ENCODE peak calls at places on chromosomes 3 and 15, in five cellular contexts. U is caudate nucleus, T is upper lobe of left lung, F is glomerular endothelial cell, V is endothelial cell. Y is an unnamed sample.

GRCh38 chr3:123522666-123523412 is 62.0 kb downstream of the HACD2 start:
- DNase-seq in U (no peak), T (peak; percentile 25), F (no peak), V (no peak), Y (no peak)

GRCh38 chr3:172125963-172126403 is 86.6 kb downstream of the FNDC3B start:
- DNase-seq in U (no peak), T (no peak), F (no peak), V (no peak), Y (no peak)

GRCh38 chr15:83365370-83365938 is 81.0 kb upstream of the BNC1 start:
- DNase-seq in U (peak; percentile 52), T (peak; percentile 32), F (no peak), V (peak; percentile 54), Y (peak; percentile 65)

GRCh38 chr3:169998668-169999131 is 32.1 kb downstream of the SEC62 start:
- DNase-seq in U (no peak), T (no peak), F (no peak), V (no peak), Y (no peak)

GRCh38 chr15:85771781-85772445 is 22.8 kb downstream of the KLHL25 start:
- DNase-seq in U (no peak), T (peak; percentile 79), F (no peak), V (no peak), Y (no peak)

GRCh38 chr3:130820976-130821375 is 72.9 kb upstream of the ATP2C1 start:
- DNase-seq in U (no peak), T (peak; percentile 72), F (no peak), V (no peak), Y (no peak)

GRCh38 chr3:76044601-76045600 is 259.6 kb upstream of the ZNF717 start:
- DNase-seq in U (peak; percentile 41), T (peak; percentile 28), F (no peak), V (peak; percentile 55), Y (peak; percentile 52)

GRCh38 chr3:8529197-8529637 is 27.6 kb downstream of the LMCD1 start:
- DNase-seq in U (peak; percentile 3), T (no peak), F (no peak), V (no peak), Y (no peak)

GRCh38 chr3:117045143-117045542 is 335.6 kb downstream of the TUSC7 start:
- DNase-seq in U (no peak), T (peak; percentile 35), F (no peak), V (no peak), Y (peak; percentile 10)

GRCh38 chr15:45648521-45649200 is 13.8 kb downstream of the SQOR start:
- DNase-seq in U (no peak), T (peak; percentile 56), F (no peak), V (no peak), Y (no peak)

GRCh38 chr3:24034464-24034863 is 89.4 kb downstream of the NR1D2 start:
- DNase-seq in U (no peak), T (no peak), F (no peak), V (no peak), Y (no peak)

GRCh38 chr3:48135773-48136495 is 52.3 kb downstream of the CDC25A start:
- DNase-seq in U (no peak), T (no peak), F (no peak), V (no peak), Y (no peak)

GRCh38 chr15:68209735-68210408 is 4.7 kb upstream of the CALML4 start:
- DNase-seq in U (no peak), T (no peak), F (no peak), V (no peak), Y (no peak)

GRCh38 chr3:15989419-15989818 is 185.1 kb upstream of the GALNT15 start:
- DNase-seq in U (no peak), T (no peak), F (no peak), V (no peak), Y (no peak)

GRCh38 chr15:62889734-62890505 is 152.6 kb upstream of the TPM1 start:
- DNase-seq in U (no peak), T (no peak), F (peak; percentile 79), V (no peak), Y (no peak)

GRCh38 chr3:126540342-126540849 is 16.4 kb downstream of the CHST13 start:
- DNase-seq in U (no peak), T (peak; percentile 47), F (peak; percentile 34), V (no peak), Y (no peak)

GRCh38 chr3:191499307-191500125 is 38.6 kb downstream of the PYDC2 start:
- DNase-seq in U (peak; percentile 74), T (no peak), F (no peak), V (no peak), Y (peak; percentile 40)

GRCh38 chr15:73318463-73319351 is 50.1 kb downstream of the HCN4 start:
- DNase-seq in U (peak; percentile 25), T (peak; percentile 16), F (no peak), V (peak; percentile 54), Y (peak; percentile 70)

GRCh38 chr3:84965141-84965540 is 6.4 kb downstream of the CADM2 start:
- DNase-seq in U (no peak), T (no peak), F (no peak), V (peak; percentile 59), Y (peak; percentile 47)

GRCh38 chr15:76576526-76577279 is 240.1 kb downstream of the ISL2 start:
- DNase-seq in U (peak; percentile 5), T (peak; percentile 74), F (peak; percentile 2), V (no peak), Y (no peak)

GRCh38 chr3:98801042-98801747 is 38.1 kb downstream of the ST3GAL6 start:
- DNase-seq in U (no peak), T (no peak), F (no peak), V (no peak), Y (no peak)

GRCh38 chr15:23538657-23539056 is 26.8 kb upstream of the MKRN3 start:
- DNase-seq in U (no peak), T (no peak), F (no peak), V (no peak), Y (no peak)

GRCh38 chr3:129694228-129694627 is 87.8 kb upstream of the PLXND1 start:
- DNase-seq in U (no peak), T (no peak), F (no peak), V (no peak), Y (no peak)

GRCh38 chr15:61910839-61911369 is 149.3 kb downstream of the VPS13C start:
- DNase-seq in U (no peak), T (no peak), F (no peak), V (no peak), Y (no peak)

GRCh38 chr3:98612587-98612986 is 19.2 kb upstream of the CPOX start:
- DNase-seq in U (no peak), T (no peak), F (no peak), V (no peak), Y (no peak)

GRCh38 chr3:157438371-157438735 is 1.7 kb downstream of the PTX3 start:
- DNase-seq in U (no peak), T (peak; percentile 25), F (no peak), V (no peak), Y (no peak)

GRCh38 chr3:46370784-46371183 is at the start of gene CCR5:
- DNase-seq in U (no peak), T (no peak), F (no peak), V (no peak), Y (no peak)

GRCh38 chr15:40097968-40098476 is 10.7 kb downstream of the BMF start:
- DNase-seq in U (no peak), T (peak; percentile 80), F (no peak), V (no peak), Y (no peak)

GRCh38 chr3:13234664-13235063 is 161.4 kb upstream of the IQSEC1 start:
- DNase-seq in U (no peak), T (no peak), F (no peak), V (no peak), Y (no peak)

GRCh38 chr15:42621386-42621785 is 46.0 kb downstream of the STARD9 start:
- DNase-seq in U (no peak), T (no peak), F (no peak), V (no peak), Y (no peak)

GRCh38 chr3:42680256-42680655 is 5.1 kb upstream of the KLHL40 start:
- DNase-seq in U (no peak), T (no peak), F (no peak), V (no peak), Y (no peak)

Y was measured in nephron progenitor cell.